ENCODE peak calls at places on chromosomes 4 and X, in four cellular contexts. One of them, this sample, is unnamed.

GRCh38 chr4:88106205-88106604 is 52.2 kb downstream of the ABCG2 start:
- DNase-seq in HCT116: no peak
- DNase-seq in K562: no peak
- DNase-seq in HepG2: no peak
- DNase-seq in this sample: no peak

GRCh38 chr4:189084671-189085070 is 856.0 kb upstream of the FRG1 start:
- DNase-seq in HepG2: no peak
- DNase-seq in K562: no peak
- DNase-seq in HCT116: peak; percentile 33
- DNase-seq in this sample: no peak

GRCh38 chr4:112910109-112910736 is 139.2 kb upstream of the ANK2 start:
- DNase-seq in HepG2: no peak
- DNase-seq in K562: no peak
- DNase-seq in HCT116: no peak
- DNase-seq in this sample: no peak

GRCh38 chr4:54165438-54165837 is 63.7 kb upstream of the PDGFRA start:
- DNase-seq in HCT116: peak; percentile 36
- DNase-seq in K562: no peak
- DNase-seq in HepG2: peak; percentile 7
- DNase-seq in this sample: no peak

GRCh38 chr4:76867880-76868655 is 29.9 kb downstream of the SOWAHB start:
- DNase-seq in HCT116: no peak
- DNase-seq in K562: no peak
- DNase-seq in HepG2: no peak
- DNase-seq in this sample: no peak

GRCh38 chr4:140497776-140498636 is at the start of gene MGAT4D:
- DNase-seq in HepG2: no peak
- DNase-seq in HCT116: no peak
- DNase-seq in K562: no peak
- DNase-seq in this sample: no peak

GRCh38 chr4:113564493-113564892 is 197.0 kb downstream of the CAMK2D start:
- DNase-seq in HCT116: no peak
- DNase-seq in HepG2: no peak
- DNase-seq in K562: no peak
- DNase-seq in this sample: no peak

GRCh38 chr4:105130945-105131344 is 15.7 kb upstream of the TET2 start:
- DNase-seq in K562: no peak
- DNase-seq in HCT116: no peak
- DNase-seq in HepG2: no peak
- DNase-seq in this sample: no peak

GRCh38 chr4:53043096-53043495 is 181.0 kb downstream of the RASL11B start:
- DNase-seq in HCT116: no peak
- DNase-seq in HepG2: no peak
- DNase-seq in K562: no peak
- DNase-seq in this sample: no peak

GRCh38 chrX:40622741-40623536 is at the start of gene MPC1L:
- DNase-seq in K562: no peak
- DNase-seq in HCT116: no peak
- DNase-seq in HepG2: no peak
- DNase-seq in this sample: no peak

GRCh38 chr4:88458091-88458740 is 1.3 kb downstream of the HERC5 start:
- DNase-seq in K562: no peak
- DNase-seq in HCT116: no peak
- DNase-seq in HepG2: no peak
- DNase-seq in this sample: no peak

GRCh38 chr4:165686756-165687155 is 186.3 kb upstream of the TLL1 start:
- DNase-seq in K562: no peak
- DNase-seq in HCT116: no peak
- DNase-seq in HepG2: no peak
- DNase-seq in this sample: no peak

GRCh38 chr4:23966720-23967119 is 76.9 kb upstream of the PPARGC1A start:
- DNase-seq in K562: no peak
- DNase-seq in HCT116: no peak
- DNase-seq in HepG2: peak; percentile 20
- DNase-seq in this sample: no peak

GRCh38 chrX:31199051-31199769 is 127.4 kb upstream of the FTHL17 start:
- DNase-seq in HCT116: no peak
- DNase-seq in HepG2: no peak
- DNase-seq in K562: no peak
- DNase-seq in this sample: no peak

GRCh38 chr4:167114416-167114971 is 119.8 kb downstream of the SPOCK3 start:
- DNase-seq in HepG2: no peak
- DNase-seq in HCT116: no peak
- DNase-seq in K562: no peak
- DNase-seq in this sample: peak; percentile 8

GRCh38 chrX:16604300-16604699 is 45.7 kb upstream of the S100G start:
- DNase-seq in HCT116: no peak
- DNase-seq in K562: no peak
- DNase-seq in HepG2: no peak
- DNase-seq in this sample: no peak

GRCh38 chr4:153438916-153439756 is 27.0 kb upstream of the TMEM131L start:
- DNase-seq in K562: no peak
- DNase-seq in HepG2: no peak
- DNase-seq in HCT116: no peak
- DNase-seq in this sample: peak; percentile 79

GRCh38 chrX:123698979-123699378 is 33.9 kb downstream of the THOC2 start:
- DNase-seq in HepG2: no peak
- DNase-seq in K562: no peak
- DNase-seq in HCT116: no peak
- DNase-seq in this sample: no peak

GRCh38 chr4:184671101-184671500 is 21.6 kb downstream of the PRIMPOL start:
- DNase-seq in HCT116: no peak
- DNase-seq in K562: no peak
- DNase-seq in HepG2: no peak
- DNase-seq in this sample: no peak

GRCh38 chrX:129686422-129686948 is 31.7 kb upstream of the APLN start:
- DNase-seq in HepG2: no peak
- DNase-seq in HCT116: no peak
- DNase-seq in K562: no peak
- DNase-seq in this sample: no peak

GRCh38 chr4:26032142-26032541 is 118.1 kb downstream of the SMIM20 start:
- DNase-seq in HCT116: no peak
- DNase-seq in K562: no peak
- DNase-seq in HepG2: no peak
- DNase-seq in this sample: no peak

GRCh38 chr4:113189546-113189945 is 140.1 kb downstream of the ANK2 start:
- DNase-seq in HCT116: no peak
- DNase-seq in K562: no peak
- DNase-seq in HepG2: no peak
- DNase-seq in this sample: no peak

GRCh38 chr4:25953740-25954139 is 39.7 kb downstream of the SMIM20 start:
- DNase-seq in HepG2: peak; percentile 21
- DNase-seq in HCT116: peak; percentile 79
- DNase-seq in K562: no peak
- DNase-seq in this sample: no peak

GRCh38 chr4:107210450-107211239 is 174.5 kb upstream of the DKK2 start:
- DNase-seq in HCT116: no peak
- DNase-seq in HepG2: no peak
- DNase-seq in K562: no peak
- DNase-seq in this sample: no peak

GRCh38 chr4:184745747-184746531 is 12.0 kb upstream of the CENPU start:
- DNase-seq in K562: peak; percentile 71
- DNase-seq in HCT116: peak; percentile 29
- DNase-seq in HepG2: peak; percentile 62
- DNase-seq in this sample: no peak

GRCh38 chr4:144709159-144709558 is 63.2 kb downstream of the HHIP start:
- DNase-seq in K562: no peak
- DNase-seq in HepG2: no peak
- DNase-seq in HCT116: peak; percentile 43
- DNase-seq in this sample: no peak

GRCh38 chr4:152187693-152188092 is 348.2 kb downstream of the FBXW7 start:
- DNase-seq in K562: no peak
- DNase-seq in HCT116: no peak
- DNase-seq in HepG2: no peak
- DNase-seq in this sample: no peak

GRCh38 chr4:337143-337931 is at the start of gene ZNF141:
- DNase-seq in HCT116: no peak
- DNase-seq in K562: no peak
- DNase-seq in HepG2: no peak
- DNase-seq in this sample: peak; percentile 95

GRCh38 chr4:56654238-56654632 is 26.9 kb downstream of the HOPX start:
- DNase-seq in HepG2: no peak
- DNase-seq in K562: no peak
- DNase-seq in HCT116: no peak
- DNase-seq in this sample: no peak

GRCh38 chr4:8372506-8373070 is 67.9 kb downstream of the ACOX3 start:
- DNase-seq in HepG2: no peak
- DNase-seq in HCT116: no peak
- DNase-seq in K562: no peak
- DNase-seq in this sample: no peak

GRCh38 chrX:112819013-112819635 is 21.5 kb downstream of the AMOT start:
- DNase-seq in HCT116: no peak
- DNase-seq in K562: no peak
- DNase-seq in HepG2: no peak
- DNase-seq in this sample: no peak

DNA sequence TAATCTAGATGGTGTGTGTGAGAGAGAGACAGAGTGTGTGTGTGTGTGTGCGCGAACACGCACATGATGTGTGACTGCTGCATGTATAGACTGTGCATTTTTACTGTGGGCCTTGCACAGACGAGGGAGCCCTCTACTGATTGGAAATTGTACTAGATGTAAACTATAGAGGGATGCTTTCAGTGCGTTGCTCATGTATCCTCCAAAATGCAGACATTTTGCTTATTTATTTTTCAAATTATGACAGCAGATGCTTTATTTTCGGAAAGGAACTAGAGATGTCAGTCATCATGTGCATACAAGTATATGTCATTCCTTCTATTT is 168.4 kb upstream of the GK2 start:
- DNase-seq in HCT116: no peak
- DNase-seq in HepG2: peak; percentile 21
- DNase-seq in K562: peak; percentile 11
- DNase-seq in this sample: no peak
- TF ChIP-seq SRF in HCT116: no peak
- TF ChIP-seq SRF in HepG2: no peak
- TF ChIP-seq SRF in K562: no peak
- TF ChIP-seq SRF in this sample: no peak

DNA sequence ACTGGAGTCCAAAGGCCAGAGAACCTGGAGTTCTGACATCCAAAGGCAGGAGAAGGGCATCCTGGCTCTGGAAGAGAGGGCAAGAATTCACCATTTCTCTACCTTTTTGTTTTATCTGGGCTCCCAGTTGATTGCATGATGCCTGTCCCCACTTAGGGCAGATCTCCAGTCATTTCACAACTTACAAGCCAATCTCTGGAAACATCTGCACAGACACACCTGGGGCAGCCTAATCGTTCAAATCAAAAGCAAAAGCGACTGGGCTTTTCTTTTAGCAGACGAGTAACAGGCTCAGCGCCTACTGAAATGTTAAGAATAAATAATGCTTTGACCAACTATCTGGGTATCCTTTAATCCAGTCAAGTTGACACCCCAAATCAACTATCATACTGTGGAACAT is 136.0 kb upstream of the NPY2R start:
- DNase-seq in K562: no peak
- DNase-seq in HCT116: no peak
- DNase-seq in HepG2: no peak
- DNase-seq in this sample: no peak
- TF ChIP-seq MAX in K562: no peak
- TF ChIP-seq MAX in HCT116: no peak
- TF ChIP-seq MAX in HepG2: no peak
- TF ChIP-seq MAX in this sample: no peak

GRCh38 chr4:7212101-7212674 is 19.9 kb downstream of the SORCS2 start:
- DNase-seq in HCT116: no peak
- DNase-seq in HepG2: peak; percentile 38
- DNase-seq in K562: no peak
- DNase-seq in this sample: no peak

GRCh38 chr4:7212921-7213320 is 20.6 kb downstream of the SORCS2 start:
- DNase-seq in K562: no peak
- DNase-seq in HCT116: no peak
- DNase-seq in HepG2: no peak
- DNase-seq in this sample: no peak

GRCh38 chr4:7208509-7209451 is 16.4 kb downstream of the SORCS2 start:
- DNase-seq in K562: no peak
- DNase-seq in HCT116: no peak
- DNase-seq in HepG2: no peak
- DNase-seq in this sample: no peak

GRCh38 chr4:7209699-7210098 is 17.4 kb downstream of the SORCS2 start:
- DNase-seq in HCT116: no peak
- DNase-seq in HepG2: no peak
- DNase-seq in K562: no peak
- DNase-seq in this sample: no peak

GRCh38 chr4:7210818-7211217 is 18.5 kb downstream of the SORCS2 start:
- DNase-seq in HepG2: no peak
- DNase-seq in HCT116: no peak
- DNase-seq in K562: no peak
- DNase-seq in this sample: no peak
- TF ChIP-seq SRF in HepG2: no peak
- TF ChIP-seq SRF in HCT116: no peak
- TF ChIP-seq SRF in K562: no peak
- TF ChIP-seq SRF in this sample: no peak

GRCh38 chr4:73573794-73574528 is 46.3 kb downstream of the RASSF6 start:
- DNase-seq in K562: peak; percentile 16
- DNase-seq in HCT116: peak; percentile 54
- DNase-seq in HepG2: peak; percentile 79
- DNase-seq in this sample: peak; percentile 51
- TF ChIP-seq MAX in K562: no peak
- TF ChIP-seq MAX in HCT116: no peak
- TF ChIP-seq MAX in HepG2: no peak
- TF ChIP-seq MAX in this sample: no peak

DNA sequence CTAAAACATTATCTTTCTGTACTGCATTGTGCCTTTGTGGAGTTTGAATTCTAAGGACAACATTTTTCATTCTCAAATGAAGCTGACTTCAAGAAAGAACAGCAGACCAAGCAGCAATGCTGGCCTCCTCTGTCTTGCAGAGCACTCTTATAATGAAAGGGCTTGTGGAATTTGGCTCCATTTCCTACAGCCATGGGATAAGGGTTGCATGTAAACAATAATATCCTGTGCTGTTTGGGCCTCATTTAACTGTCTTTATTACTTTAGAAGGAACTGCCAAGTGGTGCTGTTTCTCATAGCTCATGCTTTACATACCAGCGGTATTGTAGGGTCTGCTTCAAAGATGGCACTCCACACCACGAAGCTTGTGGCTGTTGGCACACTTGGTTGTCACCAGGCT is 111.4 kb upstream of the EOLA2 start:
- DNase-seq in K562: no peak
- DNase-seq in HCT116: no peak
- DNase-seq in HepG2: no peak
- DNase-seq in this sample: no peak
- TF ChIP-seq SRF in K562: no peak
- TF ChIP-seq SRF in HCT116: no peak
- TF ChIP-seq SRF in HepG2: no peak
- TF ChIP-seq SRF in this sample: no peak

GRCh38 chrX:100410901-100411801 is 1.1 kb upstream of the PCDH19 start:
- DNase-seq in K562: no peak
- DNase-seq in HepG2: no peak
- DNase-seq in HCT116: no peak
- DNase-seq in this sample: no peak
- TF ChIP-seq MAX in K562: no peak
- TF ChIP-seq MAX in HepG2: no peak
- TF ChIP-seq MAX in HCT116: no peak
- TF ChIP-seq MAX in this sample: no peak

GRCh38 chr4:139175647-139176298 is 1.2 kb downstream of the ELF2 start:
- DNase-seq in HCT116: peak; percentile 22
- DNase-seq in HepG2: no peak
- DNase-seq in K562: no peak
- DNase-seq in this sample: no peak
- TF ChIP-seq SRF in HCT116: no peak
- TF ChIP-seq SRF in HepG2: no peak
- TF ChIP-seq SRF in K562: no peak
- TF ChIP-seq SRF in this sample: no peak